ENCODE peak calls at places on chromosomes 7 and 10, in eight cellular contexts. O, W, T, M, Q, C, R and Y are unnamed samples.

GRCh38 chr10:78696791-78697420 is 371.9 kb upstream of the ZMIZ1 start:
- ATAC-seq in R (no peak), Q (no peak), O (no peak), C (no peak), M (no peak), W (no peak), T (no peak), Y (no peak)

GRCh38 chr10:61923210-61924024 is 21.9 kb downstream of the ARID5B start:
- ATAC-seq in M (no peak), W (no peak), Q (no peak), T (no peak), R (no peak), C (no peak), O (no peak), Y (peak)

GRCh38 chr7:104898434-104898833 is 115.6 kb upstream of the KMT2E start:
- ATAC-seq in O (no peak), Q (no peak), M (no peak), C (no peak), R (no peak), W (no peak), T (no peak), Y (no peak)

GRCh38 chr7:157932498-157933218 is 595.9 kb downstream of the DNAJB6 start:
- ATAC-seq in C (no peak), R (no peak), O (no peak), Q (peak), W (peak), M (no peak), T (no peak), Y (peak)

GRCh38 chr7:142804715-142805114 is 33.9 kb downstream of the PRSS2 start:
- ATAC-seq in T (no peak), W (no peak), R (peak), C (peak), Q (no peak), M (no peak), O (no peak), Y (no peak)

GRCh38 chr7:36781011-36781738 is 56.9 kb upstream of the AOAH start:
- ATAC-seq in Q (peak), C (peak), R (peak), M (peak), O (no peak), W (peak), T (no peak), Y (no peak)

GRCh38 chr10:60123172-60123571 is 216.8 kb upstream of the CCDC6 start:
- ATAC-seq in C (no peak), Q (no peak), T (peak), R (no peak), O (no peak), W (no peak), M (no peak), Y (peak)

GRCh38 chr10:17409170-17409733 is 45.1 kb downstream of the ST8SIA6 start:
- ATAC-seq in C (no peak), Q (peak), M (peak), W (no peak), T (no peak), R (peak), O (no peak), Y (no peak)

GRCh38 chr10:88233870-88234269 is 349.2 kb downstream of the RNLS start:
- ATAC-seq in T (peak), W (no peak), O (no peak), Q (no peak), M (no peak), C (no peak), R (no peak), Y (no peak)

GRCh38 chr7:102418603-102419002 is 14.8 kb upstream of the ORAI2 start:
- ATAC-seq in W (no peak), M (no peak), T (no peak), R (no peak), O (no peak), Q (no peak), C (no peak), Y (no peak)

GRCh38 chr10:97509120-97509670 is 10.5 kb downstream of the UBTD1 start:
- ATAC-seq in O (no peak), Q (no peak), M (peak), R (no peak), C (no peak), T (no peak), W (no peak), Y (no peak)

GRCh38 chr7:46713868-46714596 is 793.0 kb upstream of the IGFBP3 start:
- ATAC-seq in W (no peak), C (no peak), Q (no peak), O (no peak), R (no peak), M (no peak), T (peak), Y (no peak)

GRCh38 chr7:136698977-136699376 is 169.5 kb upstream of the CHRM2 start:
- ATAC-seq in C (no peak), O (no peak), M (no peak), T (peak), W (no peak), R (no peak), Q (no peak), Y (no peak)

GRCh38 chr7:95840953-95841950 is 68.9 kb downstream of the DYNC1I1 start:
- ATAC-seq in O (no peak), Q (no peak), T (no peak), W (no peak), R (no peak), C (no peak), M (no peak), Y (peak)

GRCh38 chr7:107108951-107109350 is 59.9 kb upstream of the HBP1 start:
- ATAC-seq in T (no peak), Q (no peak), W (no peak), C (no peak), M (no peak), R (no peak), O (no peak), Y (no peak)

GRCh38 chr7:70595741-70596574 is 536.0 kb upstream of the GALNT17 start:
- ATAC-seq in O (peak), R (peak), W (peak), Q (no peak), C (peak), M (peak), T (no peak), Y (peak)

GRCh38 chr7:28891192-28891872 is 66.8 kb downstream of the TRIL start:
- ATAC-seq in C (no peak), O (no peak), M (no peak), R (no peak), W (no peak), T (no peak), Q (no peak), Y (no peak)

GRCh38 chr10:102327002-102327401 is 68.5 kb upstream of the NFKB2 start:
- ATAC-seq in C (no peak), W (no peak), M (no peak), R (no peak), O (no peak), T (no peak), Q (no peak), Y (no peak)

GRCh38 chr7:47452715-47453092 is 129.2 kb downstream of the TNS3 start:
- ATAC-seq in C (no peak), W (no peak), M (no peak), Q (no peak), T (peak), O (no peak), R (no peak), Y (no peak)

GRCh38 chr7:35604595-35604994 is 90.3 kb downstream of the HERPUD2 start:
- ATAC-seq in R (no peak), M (no peak), W (no peak), Q (no peak), O (no peak), T (no peak), C (no peak), Y (no peak)

GRCh38 chr10:31101123-31101522 is 69.5 kb upstream of the ZNF438 start:
- ATAC-seq in W (peak), M (no peak), C (peak), R (peak), O (peak), T (no peak), Q (peak), Y (peak)

GRCh38 chr10:133391761-133392518 is 2.0 kb upstream of the MTG1 start:
- ATAC-seq in W (peak), T (no peak), O (no peak), M (no peak), C (no peak), R (no peak), Q (no peak), Y (no peak)

GRCh38 chr10:22856444-22857074 is 71.3 kb upstream of the ARMC3 start:
- ATAC-seq in M (no peak), C (no peak), T (no peak), O (no peak), Q (no peak), R (no peak), W (no peak), Y (no peak)

GRCh38 chr7:132965951-132966350 is 115.9 kb downstream of the CHCHD3 start:
- ATAC-seq in W (no peak), T (no peak), R (no peak), M (no peak), C (no peak), Q (no peak), O (no peak), Y (no peak)

GRCh38 chr7:130421685-130422084 is 19.1 kb downstream of the CEP41 start:
- ATAC-seq in W (peak), T (no peak), R (no peak), C (peak), O (no peak), M (no peak), Q (no peak), Y (no peak)

GRCh38 chr7:151837285-151838042 is 39.5 kb downstream of the PRKAG2 start:
- ATAC-seq in C (no peak), T (no peak), M (no peak), Q (no peak), O (no peak), W (no peak), R (no peak), Y (no peak)

GRCh38 chr7:75993689-75994387 is 557 bp downstream of the TMEM120A start:
- ATAC-seq in C (peak), R (peak), T (peak), O (peak), Q (peak), M (peak), W (peak), Y (peak)

GRCh38 chr7:7970620-7971307 is 2.2 kb downstream of the GLCCI1 start:
- ATAC-seq in R (no peak), C (no peak), Q (no peak), T (no peak), W (no peak), M (no peak), O (no peak), Y (no peak)

GRCh38 chr7:122515404-122515803 is 183.5 kb downstream of the RNF133 start:
- ATAC-seq in O (no peak), C (no peak), Q (no peak), W (no peak), R (no peak), T (no peak), M (no peak), Y (no peak)

GRCh38 chr7:45211066-45211465 is 53.5 kb downstream of the RAMP3 start:
- ATAC-seq in M (no peak), W (no peak), O (no peak), T (peak), R (no peak), C (no peak), Q (no peak), Y (peak)

GRCh38 chr7:36906956-36907355 is 182.7 kb upstream of the AOAH start:
- ATAC-seq in R (no peak), C (no peak), Q (no peak), O (no peak), W (no peak), M (no peak), T (no peak), Y (no peak)

GRCh38 chr7:124196519-124196918 is 163.7 kb upstream of the TMEM229A start:
- ATAC-seq in Q (no peak), C (no peak), T (no peak), W (no peak), M (no peak), O (no peak), R (no peak), Y (no peak)

GRCh38 chr7:131959106-131959812 is 402.8 kb upstream of the PODXL start:
- ATAC-seq in C (no peak), Q (no peak), O (no peak), T (peak), M (no peak), W (no peak), R (no peak), Y (no peak)